ENCODE peak calls at places on chromosomes 11 and 22, in four cellular contexts. U is thoracic aorta, A is hepatic stellate cell, T is sciatic nerve. F is an unnamed sample.

GRCh38 chr11:76806608-76807205 is 23.6 kb downstream of the TSKU start:
- DNase-seq in A (peak), U (no peak), T (no peak), F (no peak)

GRCh38 chr11:103936059-103936458 is 100.4 kb upstream of the DDI1 start:
- DNase-seq in U (no peak), T (no peak), A (no peak), F (no peak)

GRCh38 chr11:115178705-115179104 is 325.5 kb downstream of the CADM1 start:
- DNase-seq in U (no peak), A (no peak), T (no peak), F (no peak)

GRCh38 chr11:65698205-65698604 is 13.8 kb upstream of the KAT5 start:
- DNase-seq in U (no peak), A (no peak), T (no peak), F (peak)

GRCh38 chr11:27218498-27219038 is 144.4 kb downstream of the CCDC34 start:
- DNase-seq in T (no peak), U (no peak), A (peak), F (peak)

GRCh38 chr11:74185695-74186094 is 14.6 kb downstream of the PPME1 start:
- DNase-seq in A (no peak), T (no peak), U (no peak), F (no peak)

GRCh38 chr22:36332623-36333331 is 55.0 kb downstream of the MYH9 start:
- DNase-seq in A (no peak), U (no peak), T (no peak), F (peak)

GRCh38 chr11:1200611-1201191 is 22.2 kb upstream of the MUC5B start:
- DNase-seq in T (peak), A (no peak), U (no peak), F (no peak)

GRCh38 chr11:122696662-122697061 is 41.1 kb downstream of the UBASH3B start:
- DNase-seq in T (no peak), A (no peak), U (no peak), F (no peak)

GRCh38 chr22:37324340-37325023 is 42.2 kb downstream of the CYTH4 start:
- DNase-seq in A (no peak), U (no peak), T (no peak), F (no peak)

GRCh38 chr11:113114452-113115027 is 153.3 kb downstream of the NCAM1 start:
- DNase-seq in A (no peak), U (no peak), T (peak), F (peak)

GRCh38 chr22:28299760-28300159 is 379.9 kb downstream of the TTC28 start:
- DNase-seq in U (no peak), A (no peak), T (no peak), F (no peak)

GRCh38 chr11:126578021-126578420 is 222.5 kb downstream of the ST3GAL4 start:
- DNase-seq in T (no peak), U (no peak), A (peak), F (no peak)

GRCh38 chr11:76159983-76160661 is 46.2 kb downstream of the WNT11 start:
- DNase-seq in A (no peak), U (no peak), T (no peak), F (no peak)

GRCh38 chr22:29071261-29072045 is 1.4 kb upstream of the KREMEN1 start:
- DNase-seq in U (no peak), T (no peak), A (no peak), F (peak)

GRCh38 chr22:50732681-50733080 is 5.3 kb upstream of the ACR start:
- DNase-seq in U (no peak), T (peak), A (no peak), F (no peak)

GRCh38 chr22:24926428-24926725 is 20.1 kb downstream of the LHFPL7 start:
- DNase-seq in T (no peak), U (no peak), A (no peak), F (no peak)

GRCh38 chr11:10864688-10865087 is 6.8 kb upstream of the ZBED5 start:
- DNase-seq in U (no peak), T (no peak), A (no peak), F (peak)

GRCh38 chr11:15107730-15108515 is 6.8 kb upstream of the INSC start:
- DNase-seq in A (peak), U (no peak), T (no peak), F (no peak)

GRCh38 chr11:82229346-82229745 is 504.3 kb downstream of the FAM181B start:
- DNase-seq in A (no peak), U (no peak), T (no peak), F (no peak)

GRCh38 chr11:3837793-3838192 is 3.0 kb downstream of the RHOG start:
- DNase-seq in U (no peak), A (no peak), T (no peak), F (peak)

GRCh38 chr11:117319214-117319840 is 3.3 kb upstream of the BACE1 start:
- DNase-seq in A (no peak), T (no peak), U (no peak), F (no peak)

GRCh38 chr22:37101311-37102063 is 8.0 kb downstream of the TMPRSS6 start:
- DNase-seq in A (no peak), U (no peak), T (no peak), F (no peak)